ENCODE peak calls at places on chromosomes 16 and 17, in five cellular contexts. One of them, this sample, is unnamed. For H3K4me1, the result is how much of the 10 kb centered on the place peaks cover.

GRCh38 chr17:8073627-8074485 is 13.7 kb downstream of the ALOX12B start:
- DNase-seq in GM12878: no peak
- DNase-seq in heart left ventricle: peak
- DNase-seq in thyroid gland: peak
- DNase-seq in breast epithelium: peak
- DNase-seq in this sample: no peak

GRCh38 chr17:38864636-38865398 is 5.0 kb upstream of the LASP1 start:
- DNase-seq in heart left ventricle: no peak
- DNase-seq in thyroid gland: no peak
- DNase-seq in GM12878: no peak
- DNase-seq in breast epithelium: no peak
- DNase-seq in this sample: no peak

GRCh38 chr17:61825448-61826137 is 37.7 kb downstream of the BRIP1 start:
- DNase-seq in thyroid gland: no peak
- DNase-seq in heart left ventricle: no peak
- DNase-seq in breast epithelium: no peak
- DNase-seq in GM12878: no peak
- DNase-seq in this sample: no peak

GRCh38 chr17:50169121-50169764 is 3.4 kb downstream of the SGCA start:
- DNase-seq in GM12878: peak
- DNase-seq in breast epithelium: no peak
- DNase-seq in heart left ventricle: peak
- DNase-seq in thyroid gland: peak
- DNase-seq in this sample: no peak

GRCh38 chr17:38464251-38464722 is 36.0 kb downstream of the ARHGAP23 start:
- DNase-seq in heart left ventricle: peak
- DNase-seq in breast epithelium: no peak
- DNase-seq in GM12878: no peak
- DNase-seq in thyroid gland: peak
- DNase-seq in this sample: no peak

GRCh38 chr17:31401456-31402254 is 10.2 kb downstream of the RAB11FIP4 start:
- DNase-seq in breast epithelium: no peak
- DNase-seq in GM12878: no peak
- DNase-seq in thyroid gland: no peak
- DNase-seq in heart left ventricle: no peak
- DNase-seq in this sample: no peak

GRCh38 chr17:47315451-47316266 is 8.1 kb upstream of the EFCAB13 start:
- DNase-seq in heart left ventricle: no peak
- DNase-seq in thyroid gland: peak
- DNase-seq in breast epithelium: no peak
- DNase-seq in GM12878: peak
- DNase-seq in this sample: no peak

GRCh38 chr16:74760007-74760767 is 14.4 kb downstream of the FA2H start:
- DNase-seq in GM12878: no peak
- DNase-seq in breast epithelium: no peak
- DNase-seq in heart left ventricle: no peak
- DNase-seq in thyroid gland: no peak
- DNase-seq in this sample: no peak

GRCh38 chr17:57293077-57293476 is 36.8 kb downstream of the MSI2 start:
- DNase-seq in breast epithelium: no peak
- DNase-seq in GM12878: no peak
- DNase-seq in thyroid gland: no peak
- DNase-seq in heart left ventricle: peak
- DNase-seq in this sample: no peak

GRCh38 chr16:57889522-57889921 is 81.4 kb downstream of the CNGB1 start:
- DNase-seq in GM12878: no peak
- DNase-seq in thyroid gland: no peak
- DNase-seq in heart left ventricle: no peak
- DNase-seq in breast epithelium: no peak
- DNase-seq in this sample: no peak

GRCh38 chr16:2715519-2715918 is 4.5 kb downstream of the PRSS27 start:
- DNase-seq in thyroid gland: peak
- DNase-seq in GM12878: no peak
- DNase-seq in breast epithelium: peak
- DNase-seq in heart left ventricle: peak
- DNase-seq in this sample: no peak

GRCh38 chr16:61596648-61597047 is 439.6 kb downstream of the CDH8 start:
- DNase-seq in heart left ventricle: no peak
- DNase-seq in breast epithelium: no peak
- DNase-seq in GM12878: no peak
- DNase-seq in thyroid gland: no peak
- DNase-seq in this sample: no peak

GRCh38 chr17:76132574-76133338 is 8.3 kb downstream of the FOXJ1 start:
- DNase-seq in GM12878: no peak
- DNase-seq in thyroid gland: peak
- DNase-seq in heart left ventricle: no peak
- DNase-seq in breast epithelium: no peak
- DNase-seq in this sample: no peak

GRCh38 chr17:251531-251930 is 70.1 kb upstream of the DOC2B start:
- DNase-seq in thyroid gland: peak
- DNase-seq in GM12878: no peak
- DNase-seq in breast epithelium: peak
- DNase-seq in heart left ventricle: peak
- DNase-seq in this sample: no peak

GRCh38 chr16:22008215-22009142 is 568 bp downstream of the MOSMO start:
- DNase-seq in heart left ventricle: no peak
- DNase-seq in breast epithelium: no peak
- DNase-seq in thyroid gland: peak
- DNase-seq in GM12878: no peak
- DNase-seq in this sample: no peak

GRCh38 chr17:82334622-82335394 is 1.2 kb upstream of the SECTM1 start:
- DNase-seq in GM12878: no peak
- DNase-seq in heart left ventricle: peak
- DNase-seq in thyroid gland: no peak
- DNase-seq in breast epithelium: no peak
- DNase-seq in this sample: no peak

GRCh38 chr17:58568050-58568830 is 53.8 kb upstream of the MTMR4 start:
- DNase-seq in thyroid gland: no peak
- DNase-seq in heart left ventricle: no peak
- DNase-seq in breast epithelium: no peak
- DNase-seq in GM12878: no peak
- DNase-seq in this sample: no peak

GRCh38 chr16:1790611-1791255 is 2.8 kb downstream of the IGFALS start:
- DNase-seq in breast epithelium: no peak
- DNase-seq in thyroid gland: no peak
- DNase-seq in heart left ventricle: no peak
- DNase-seq in GM12878: no peak
- DNase-seq in this sample: no peak

GRCh38 chr17:16407911-16408588 is 7.3 kb upstream of the TRPV2 start:
- DNase-seq in thyroid gland: peak
- DNase-seq in breast epithelium: no peak
- DNase-seq in heart left ventricle: peak
- DNase-seq in GM12878: peak
- DNase-seq in this sample: no peak

GRCh38 chr17:76447931-76448652 is 4.9 kb downstream of the UBE2O start:
- DNase-seq in heart left ventricle: peak
- DNase-seq in thyroid gland: no peak
- DNase-seq in GM12878: no peak
- DNase-seq in breast epithelium: no peak
- DNase-seq in this sample: no peak

GRCh38 chr17:55661359-55661758 is 61.3 kb downstream of the TMEM100 start:
- DNase-seq in GM12878: no peak
- DNase-seq in heart left ventricle: no peak
- DNase-seq in thyroid gland: no peak
- DNase-seq in breast epithelium: no peak
- DNase-seq in this sample: no peak

GRCh38 chr17:41494524-41494923 is 4.8 kb upstream of the KRT36 start:
- DNase-seq in thyroid gland: no peak
- DNase-seq in breast epithelium: no peak
- DNase-seq in heart left ventricle: no peak
- DNase-seq in GM12878: no peak
- DNase-seq in this sample: no peak

GRCh38 chr17:83187782-83188311 is 108.4 kb downstream of the METRNL start:
- DNase-seq in GM12878: no peak
- DNase-seq in heart left ventricle: no peak
- DNase-seq in breast epithelium: no peak
- DNase-seq in thyroid gland: no peak
- DNase-seq in this sample: no peak

GRCh38 chr17:76383645-76384221 is 676 bp upstream of the SPHK1 start:
- DNase-seq in thyroid gland: peak
- DNase-seq in heart left ventricle: peak
- DNase-seq in GM12878: no peak
- DNase-seq in breast epithelium: no peak
- DNase-seq in this sample: no peak

GRCh38 chr16:30350134-30350871 is 4.8 kb downstream of the CD2BP2 start:
- DNase-seq in GM12878: peak
- DNase-seq in thyroid gland: no peak
- DNase-seq in breast epithelium: no peak
- DNase-seq in heart left ventricle: no peak
- DNase-seq in this sample: no peak

DNA sequence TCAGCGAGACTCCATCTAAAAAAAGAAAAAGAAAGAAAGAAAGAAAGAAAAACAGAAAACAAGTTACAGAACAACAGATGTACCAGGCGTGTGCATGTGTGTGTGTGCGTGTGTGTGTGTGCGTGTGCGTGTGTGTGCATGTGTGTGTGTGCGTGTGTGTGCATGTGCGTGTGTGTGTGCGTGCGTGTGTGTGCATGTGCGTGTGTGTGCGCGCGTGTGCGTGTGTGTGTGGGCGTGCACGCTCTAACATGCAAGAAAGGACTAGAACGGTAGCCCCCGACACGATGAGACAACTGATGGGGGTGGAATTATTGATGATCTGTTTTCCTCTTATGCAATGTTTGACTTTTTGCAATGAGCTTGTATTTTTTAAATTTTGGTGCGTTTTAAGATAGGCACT is 1.6 kb downstream of the ALDH3A1 start:
- DNase-seq in thyroid gland: no peak
- DNase-seq in heart left ventricle: no peak
- DNase-seq in breast epithelium: no peak
- DNase-seq in GM12878: no peak
- DNase-seq in this sample: no peak
- H3K4me1 ChIP-seq in thyroid gland: under half
- H3K4me1 ChIP-seq in heart left ventricle: under half
- H3K4me1 ChIP-seq in breast epithelium: under half
- H3K4me1 ChIP-seq in GM12878: under half
- H3K4me1 ChIP-seq in this sample: under half

DNA sequence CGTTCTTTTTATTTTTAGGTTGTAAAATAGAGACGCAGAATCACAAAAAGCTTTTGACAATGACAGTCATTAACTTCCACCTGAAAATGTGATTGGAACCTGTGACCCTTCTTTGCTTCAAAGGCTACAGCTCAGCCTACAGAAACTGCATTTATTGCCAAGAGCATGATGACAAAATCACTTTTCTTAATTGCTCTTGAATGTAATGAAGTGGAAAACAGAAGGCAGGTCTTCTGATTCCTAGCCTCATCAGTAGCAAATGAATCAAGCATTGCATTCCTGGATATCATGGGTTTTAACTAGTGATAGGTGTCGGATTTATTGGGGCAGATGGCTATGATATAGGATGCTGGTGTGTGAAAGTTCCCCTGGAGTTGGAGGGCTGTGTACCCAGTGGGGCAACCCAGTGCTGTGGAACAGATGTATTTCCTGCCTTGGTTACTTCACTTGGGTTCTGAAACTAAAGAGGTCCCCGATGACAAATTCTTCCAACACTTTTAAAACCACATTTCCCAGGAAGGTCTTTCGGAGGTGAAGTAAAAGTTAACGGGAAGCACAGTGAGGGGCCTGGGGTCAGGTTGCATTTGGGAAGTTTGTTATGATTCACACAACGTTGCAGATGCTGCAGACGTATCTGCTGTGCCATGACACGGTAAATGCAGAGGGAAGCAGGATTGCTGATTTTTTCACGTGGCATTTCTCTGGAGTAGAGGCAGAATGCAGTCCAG is 127.5 kb downstream of the HS3ST3A1 start:
- DNase-seq in GM12878: no peak
- DNase-seq in thyroid gland: no peak
- DNase-seq in breast epithelium: no peak
- DNase-seq in heart left ventricle: no peak
- DNase-seq in this sample: no peak
- H3K4me3 ChIP-seq in GM12878: no peak
- H3K4me3 ChIP-seq in thyroid gland: no peak
- H3K4me3 ChIP-seq in breast epithelium: no peak
- H3K4me3 ChIP-seq in heart left ventricle: no peak
- H3K4me3 ChIP-seq in this sample: no peak

GRCh38 chr17:63042443-63042842 is 76.4 kb downstream of the TANC2 start:
- DNase-seq in GM12878: no peak
- DNase-seq in heart left ventricle: no peak
- DNase-seq in thyroid gland: no peak
- DNase-seq in breast epithelium: no peak
- DNase-seq in this sample: no peak
- H3K4me1 ChIP-seq in GM12878: under half
- H3K4me1 ChIP-seq in heart left ventricle: under half
- H3K4me1 ChIP-seq in thyroid gland: under half
- H3K4me1 ChIP-seq in breast epithelium: under half
- H3K4me1 ChIP-seq in this sample: under half

GRCh38 chr16:69276143-69277115 is 34.7 kb upstream of the VPS4A start:
- DNase-seq in breast epithelium: no peak
- DNase-seq in heart left ventricle: peak
- DNase-seq in GM12878: no peak
- DNase-seq in thyroid gland: peak
- DNase-seq in this sample: no peak
- H3K4me3 ChIP-seq in breast epithelium: no peak
- H3K4me3 ChIP-seq in heart left ventricle: no peak
- H3K4me3 ChIP-seq in GM12878: no peak
- H3K4me3 ChIP-seq in thyroid gland: no peak
- H3K4me3 ChIP-seq in this sample: no peak

GRCh38 chr17:9232591-9233270 is 211.4 kb downstream of the NTN1 start:
- DNase-seq in thyroid gland: no peak
- DNase-seq in heart left ventricle: peak
- DNase-seq in breast epithelium: no peak
- DNase-seq in GM12878: no peak
- DNase-seq in this sample: no peak

GRCh38 chr17:9233761-9234160 is 212.5 kb downstream of the NTN1 start:
- DNase-seq in GM12878: no peak
- DNase-seq in breast epithelium: no peak
- DNase-seq in heart left ventricle: peak
- DNase-seq in thyroid gland: no peak
- DNase-seq in this sample: no peak

GRCh38 chr17:9232155-9232475 is 210.8 kb downstream of the NTN1 start:
- DNase-seq in thyroid gland: no peak
- DNase-seq in breast epithelium: no peak
- DNase-seq in GM12878: no peak
- DNase-seq in heart left ventricle: no peak
- DNase-seq in this sample: no peak

GRCh38 chr17:9234404-9234945 is 213.2 kb downstream of the NTN1 start:
- DNase-seq in thyroid gland: no peak
- DNase-seq in heart left ventricle: peak
- DNase-seq in GM12878: no peak
- DNase-seq in breast epithelium: no peak
- DNase-seq in this sample: no peak

DNA sequence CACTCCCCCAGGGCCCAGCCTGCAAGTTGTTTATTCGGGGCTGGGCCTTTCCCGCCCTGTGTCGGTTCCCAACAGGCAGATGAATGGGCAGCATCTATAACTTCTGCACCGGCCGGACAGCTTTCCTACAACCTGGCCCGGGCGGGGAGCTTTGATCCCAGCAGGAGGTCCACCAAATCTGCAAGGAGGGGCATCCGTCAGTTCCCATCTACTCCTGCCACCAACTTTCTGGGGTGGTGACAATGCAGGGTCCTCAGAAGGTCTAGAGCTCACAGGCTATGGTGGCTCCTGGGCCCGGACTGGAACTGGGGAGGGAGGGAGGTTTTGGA is 211.9 kb downstream of the NTN1 start:
- DNase-seq in GM12878: no peak
- DNase-seq in breast epithelium: no peak
- DNase-seq in heart left ventricle: peak
- DNase-seq in thyroid gland: no peak
- DNase-seq in this sample: no peak
- H3K4me1 ChIP-seq in GM12878: under half
- H3K4me1 ChIP-seq in breast epithelium: under half
- H3K4me1 ChIP-seq in heart left ventricle: under half
- H3K4me1 ChIP-seq in thyroid gland: under half
- H3K4me1 ChIP-seq in this sample: under half

GRCh38 chr17:37055511-37055910 is 106.8 kb downstream of the AATF start:
- DNase-seq in heart left ventricle: no peak
- DNase-seq in breast epithelium: no peak
- DNase-seq in GM12878: no peak
- DNase-seq in thyroid gland: no peak
- DNase-seq in this sample: no peak
- H3K4me3 ChIP-seq in heart left ventricle: no peak
- H3K4me3 ChIP-seq in breast epithelium: no peak
- H3K4me3 ChIP-seq in GM12878: no peak
- H3K4me3 ChIP-seq in thyroid gland: no peak
- H3K4me3 ChIP-seq in this sample: no peak